ENCODE peak calls at places on chromosomes 3 and 15, in six cellular contexts. Z, U, W, A, Y and H are unnamed samples.
A peak's percentile ranks its signal among the peaks of the same experiment; 100 is the strongest.

GRCh38 chr15:57494575-57494974 is 97.1 kb upstream of the MYZAP start:
- DNase-seq in Z (no peak), U (no peak), W (no peak), A (no peak), Y (no peak), H (no peak)

GRCh38 chr15:90987561-90988141 is 6.7 kb downstream of the PRC1 start:
- DNase-seq in Z (no peak), U (no peak), W (no peak), A (no peak), Y (no peak), H (no peak)

GRCh38 chr3:26535151-26535550 is 87.4 kb upstream of the LRRC3B start:
- DNase-seq in Z (no peak), U (no peak), W (no peak), A (no peak), Y (no peak), H (no peak)

GRCh38 chr3:70658779-70659310 is 346.4 kb upstream of the MDFIC2 start:
- DNase-seq in Z (no peak), U (no peak), W (no peak), A (no peak), Y (no peak), H (no peak)

GRCh38 chr3:188270423-188270972 is 116.5 kb downstream of the LPP start:
- DNase-seq in Z (peak; percentile 84), U (peak; percentile 97), W (peak; percentile 97), A (no peak), Y (no peak), H (peak; percentile 73)

GRCh38 chr3:8660271-8660731 is 15.7 kb upstream of the SSUH2 start:
- DNase-seq in Z (peak; percentile 63), U (peak; percentile 59), W (peak; percentile 83), A (no peak), Y (no peak), H (no peak)

GRCh38 chr15:70058642-70059360 is 38.9 kb downstream of the TLE3 start:
- DNase-seq in Z (no peak), U (no peak), W (no peak), A (no peak), Y (peak; percentile 24), H (no peak)

GRCh38 chr3:152232679-152233078 is 36.0 kb upstream of the MBNL1 start:
- DNase-seq in Z (no peak), U (no peak), W (no peak), A (no peak), Y (no peak), H (peak; percentile 69)

GRCh38 chr15:66685638-66686150 is 16.3 kb upstream of the SMAD6 start:
- DNase-seq in Z (peak; percentile 44), U (no peak), W (peak; percentile 28), A (no peak), Y (no peak), H (no peak)

GRCh38 chr3:13149331-13150203 is 76.3 kb upstream of the IQSEC1 start:
- DNase-seq in Z (no peak), U (no peak), W (no peak), A (no peak), Y (no peak), H (no peak)

GRCh38 chr3:107271787-107272387 is 105.4 kb upstream of the CCDC54 start:
- DNase-seq in Z (peak; percentile 36), U (peak; percentile 60), W (peak; percentile 72), A (no peak), Y (no peak), H (peak; percentile 48)

GRCh38 chr3:167091186-167091585 is 288.9 kb downstream of the ZBBX start:
- DNase-seq in Z (no peak), U (no peak), W (no peak), A (no peak), Y (no peak), H (no peak)

GRCh38 chr3:134064081-134064480 is 34.4 kb upstream of the SLCO2A1 start:
- DNase-seq in Z (no peak), U (no peak), W (no peak), A (no peak), Y (no peak), H (no peak)

GRCh38 chr3:40701016-40701588 is 176.3 kb downstream of the ZNF621 start:
- DNase-seq in Z (no peak), U (no peak), W (no peak), A (no peak), Y (no peak), H (no peak)

GRCh38 chr3:72482589-72483249 is 365.5 kb downstream of the SHQ1 start:
- DNase-seq in Z (peak; percentile 87), U (peak; percentile 78), W (peak; percentile 82), A (peak; percentile 82), Y (peak; percentile 75), H (peak; percentile 70)

GRCh38 chr15:22831473-22831872 is 7.0 kb upstream of the NIPA2 start:
- DNase-seq in Z (no peak), U (peak; percentile 25), W (peak; percentile 79), A (no peak), Y (no peak), H (no peak)

GRCh38 chr15:40249477-40250303 is 10.8 kb downstream of the PAK6 start:
- DNase-seq in Z (no peak), U (no peak), W (no peak), A (no peak), Y (peak; percentile 41), H (peak; percentile 71)

GRCh38 chr3:178140491-178140890 is 395.7 kb upstream of the KCNMB2 start:
- DNase-seq in Z (peak; percentile 74), U (peak; percentile 41), W (peak; percentile 53), A (no peak), Y (no peak), H (no peak)

GRCh38 chr3:171194965-171195364 is 168.4 kb upstream of the SLC2A2 start:
- DNase-seq in Z (peak; percentile 23), U (no peak), W (no peak), A (no peak), Y (no peak), H (no peak)

GRCh38 chr15:58415636-58416035 is 16.2 kb upstream of the LIPC start:
- DNase-seq in Z (no peak), U (peak; percentile 12), W (peak; percentile 24), A (no peak), Y (no peak), H (no peak)

GRCh38 chr15:45522931-45523331 is 376 bp upstream of the SLC30A4 start:
- DNase-seq in Z (peak; percentile 50), U (peak; percentile 38), W (peak; percentile 62), A (no peak), Y (no peak), H (peak; percentile 24)

GRCh38 chr3:16606398-16606797 is 1.2 kb upstream of the DAZL start:
- DNase-seq in Z (no peak), U (no peak), W (no peak), A (no peak), Y (no peak), H (peak; percentile 87)

GRCh38 chr15:89419370-89419984 is 76.9 kb downstream of the RHCG start:
- DNase-seq in Z (peak; percentile 23), U (peak; percentile 52), W (peak; percentile 62), A (peak; percentile 55), Y (no peak), H (peak; percentile 61)

GRCh38 chr15:38354321-38354929 is 99.5 kb upstream of the FAM98B start:
- DNase-seq in Z (peak; percentile 80), U (peak; percentile 87), W (peak; percentile 90), A (peak; percentile 30), Y (no peak), H (peak; percentile 80)

GRCh38 chr3:77296527-77296926 is 256.6 kb downstream of the ROBO2 start:
- DNase-seq in Z (no peak), U (no peak), W (peak; percentile 12), A (no peak), Y (no peak), H (peak; percentile 29)

DNA sequence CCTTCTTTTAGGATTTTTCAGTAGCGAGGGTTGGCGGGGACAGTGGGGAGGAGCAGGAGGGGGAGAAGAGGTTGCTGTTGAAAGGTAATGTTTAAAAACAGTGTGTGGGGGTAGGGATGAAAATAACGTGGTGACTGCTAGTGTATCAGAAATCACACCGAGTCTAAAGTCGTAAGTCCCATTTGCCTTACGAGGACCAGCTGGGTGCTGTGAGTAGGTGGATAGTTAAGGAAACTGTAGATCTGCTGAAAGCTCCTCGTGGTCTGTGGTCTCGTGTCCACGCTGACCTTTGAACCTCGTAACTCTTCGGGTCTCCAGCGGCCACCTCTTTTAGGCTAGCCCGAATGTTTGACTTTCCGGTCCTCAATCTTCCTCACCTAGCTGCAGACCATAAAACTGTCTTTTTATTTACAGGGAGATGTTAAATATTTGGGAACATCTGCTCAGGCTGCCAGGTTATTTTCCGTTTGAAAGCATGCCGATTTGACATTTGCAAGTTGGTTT is 29.3 kb upstream of the ST3GAL6 start:
- DNase-seq in Z (peak; percentile 54), U (peak; percentile 36), W (peak; percentile 32), A (no peak), Y (peak; percentile 51), H (peak; percentile 23)
- H3K4me3 ChIP-seq in Z (peak overlapping the region; percentile 45), U (peak overlapping the region; percentile 74), W (peak overlapping the region; percentile 66), A (peak overlapping the region; percentile 66), Y (peak overlapping the region; percentile 85), H (peak overlapping the region; percentile 58)

GRCh38 chr15:72272213-72272996 is at the start of gene PARP6:
- DNase-seq in Z (peak; percentile 99), U (peak; percentile 98), W (peak; percentile 99), A (peak; percentile 99), Y (peak; percentile 99), H (peak; percentile 99)

GRCh38 chr15:72271895-72272212 is 500 bp downstream of the PARP6 start:
- DNase-seq in Z (peak; percentile 36), U (peak; percentile 14), W (peak; percentile 31), A (no peak), Y (no peak), H (peak; percentile 24)

GRCh38 chr15:72269739-72270138 is 2.6 kb downstream of the PARP6 start:
- DNase-seq in Z (no peak), U (no peak), W (no peak), A (no peak), Y (no peak), H (no peak)

GRCh38 chr15:72272997-72273352 is 621 bp upstream of the PARP6 start:
- DNase-seq in Z (no peak), U (no peak), W (no peak), A (no peak), Y (no peak), H (no peak)

GRCh38 chr15:72271221-72271620 is 1.1 kb downstream of the PARP6 start:
- DNase-seq in Z (no peak), U (no peak), W (no peak), A (no peak), Y (no peak), H (no peak)
- H3K4me3 ChIP-seq in Z (no peak overlapping the region), U (peak overlapping the region; percentile 81), W (peak overlapping the region; percentile 93), A (no peak overlapping the region), Y (peak overlapping the region; percentile 83), H (peak overlapping the region; percentile 74)

GRCh38 chr3:120090422-120090821 is 3.8 kb downstream of the GSK3B start:
- DNase-seq in Z (peak; percentile 5), U (no peak), W (no peak), A (no peak), Y (no peak), H (no peak)
- H3K4me3 ChIP-seq in Z (peak overlapping the region; percentile 24), U (peak overlapping the region; percentile 73), W (peak overlapping the region; percentile 85), A (peak overlapping the region; percentile 97), Y (peak overlapping the region; percentile 80), H (peak overlapping the region; percentile 93)

GRCh38 chr3:111732248-111732879 is 126.7 kb upstream of the PHLDB2 start:
- DNase-seq in Z (no peak), U (no peak), W (no peak), A (no peak), Y (no peak), H (peak; percentile 86)
- H3K4me3 ChIP-seq in Z (no peak overlapping the region), U (no peak overlapping the region), W (no peak overlapping the region), A (no peak overlapping the region), Y (peak overlapping the region; percentile 4), H (peak overlapping the region; percentile 61)